ENCODE peak calls at places on chromosomes 6 and 20, in seven cellular contexts. J is AG09319, K is fibroblast of the conjunctiva, W is IMR-90, V is GM20000, T is H4, O is GM13977. D is an unnamed sample.

GRCh38 chr6:162621246-162621645 is 106.3 kb downstream of the PRKN start:
- DNase-seq in V (no peak), O (peak; percentile 6), J (no peak), K (no peak), T (peak; percentile 29), W (no peak), D (no peak)

GRCh38 chr6:163652328-163652727 is 237.8 kb downstream of the QKI start:
- DNase-seq in W (no peak), K (no peak), V (no peak), J (no peak), O (no peak), T (no peak), D (no peak)

GRCh38 chr20:63702751-63703470 is 4.9 kb downstream of the ARFRP1 start:
- DNase-seq in V (no peak), O (peak; percentile 10), K (no peak), J (no peak), T (peak; percentile 6), W (no peak), D (no peak)

GRCh38 chr6:118860880-118861279 is 33.1 kb upstream of the ASF1A start:
- DNase-seq in T (no peak), J (no peak), V (no peak), W (no peak), K (no peak), O (no peak), D (no peak)

GRCh38 chr6:140366991-140367390 is 992.5 kb upstream of the CITED2 start:
- DNase-seq in J (peak; percentile 56), K (no peak), V (no peak), T (peak; percentile 79), O (no peak), W (peak; percentile 95), D (no peak)

GRCh38 chr6:4398806-4399205 is 263.4 kb upstream of the ECI2 start:
- DNase-seq in O (no peak), W (peak; percentile 56), V (no peak), T (no peak), K (no peak), J (no peak), D (no peak)

GRCh38 chr20:53901697-53902096 is 168.7 kb downstream of the BCAS1 start:
- DNase-seq in T (no peak), O (no peak), W (no peak), J (no peak), V (no peak), K (no peak), D (no peak)

GRCh38 chr6:33426590-33427563 is 7.0 kb downstream of the SYNGAP1 start:
- DNase-seq in T (no peak), W (no peak), J (no peak), K (no peak), O (peak; percentile 69), V (peak; percentile 58), D (peak; percentile 58)

GRCh38 chr6:10381830-10382208 is 33.1 kb downstream of the TFAP2A start:
- DNase-seq in V (no peak), T (no peak), O (no peak), J (no peak), W (no peak), K (no peak), D (no peak)

GRCh38 chr20:36872857-36873256 is 3.1 kb upstream of the TLDC2 start:
- DNase-seq in V (no peak), K (no peak), W (no peak), T (peak; percentile 40), O (no peak), J (no peak), D (no peak)

GRCh38 chr6:33278810-33279209 is 1.9 kb downstream of the B3GALT4 start:
- DNase-seq in V (no peak), W (no peak), T (no peak), O (no peak), K (no peak), J (no peak), D (no peak)

GRCh38 chr6:142544199-142544838 is 242.5 kb downstream of the ADGRG6 start:
- DNase-seq in T (no peak), K (no peak), W (no peak), J (no peak), O (no peak), V (no peak), D (peak; percentile 43)

GRCh38 chr6:149962461-149963211 is 1.1 kb upstream of the ULBP1 start:
- DNase-seq in O (no peak), T (no peak), W (no peak), K (no peak), J (no peak), V (no peak), D (no peak)

GRCh38 chr6:139369568-139370046 is 4.8 kb downstream of the CITED2 start:
- DNase-seq in V (peak; percentile 49), W (peak; percentile 80), T (peak; percentile 24), K (peak; percentile 63), O (peak; percentile 33), J (peak; percentile 32), D (peak; percentile 42)